ENCODE peak calls at places on chromosomes 7 and 10, in five cellular contexts. B, C, N, Q and O are unnamed samples.
A peak's percentile ranks its signal among the peaks of the same experiment; 100 is the strongest.

GRCh38 chr7:55019329-55019690 is 493 bp downstream of the EGFR start:
- DNase-seq in B (no peak), C (peak; percentile 71), N (peak; percentile 38), Q (no peak), O (peak; percentile 60)

GRCh38 chr7:149871576-149871975 is 2.2 kb upstream of the ATP6V0E2 start:
- DNase-seq in C (no peak), Q (no peak), B (peak; percentile 34), N (no peak), O (no peak)

GRCh38 chr7:152848026-152848425 is 88.5 kb downstream of the ACTR3B start:
- DNase-seq in B (no peak), N (no peak), C (no peak), Q (peak; percentile 26), O (no peak)

GRCh38 chr10:102186128-102186527 is 33.9 kb downstream of the NOLC1 start:
- DNase-seq in N (no peak), C (no peak), B (no peak), Q (no peak), O (peak; percentile 64)

GRCh38 chr7:33776791-33777190 is 128.5 kb upstream of the BMPER start:
- DNase-seq in C (no peak), Q (no peak), N (no peak), B (no peak), O (no peak)

GRCh38 chr10:86671985-86672710 is 3.8 kb downstream of the LDB3 start:
- DNase-seq in N (no peak), B (no peak), C (peak; percentile 81), Q (no peak), O (peak; percentile 16)

GRCh38 chr7:101363734-101364374 is 1.2 kb downstream of the COL26A1 start:
- DNase-seq in N (peak; percentile 49), Q (peak; percentile 98), B (peak; percentile 35), C (peak; percentile 18), O (peak; percentile 61)

GRCh38 chr10:49741108-49741995 is 20.8 kb downstream of the OGDHL start:
- DNase-seq in C (no peak), Q (peak; percentile 35), B (no peak), N (no peak), O (no peak)

GRCh38 chr7:14598978-14599377 is 303.6 kb downstream of the DGKB start:
- DNase-seq in Q (no peak), N (peak; percentile 14), B (no peak), C (no peak), O (no peak)

DNA sequence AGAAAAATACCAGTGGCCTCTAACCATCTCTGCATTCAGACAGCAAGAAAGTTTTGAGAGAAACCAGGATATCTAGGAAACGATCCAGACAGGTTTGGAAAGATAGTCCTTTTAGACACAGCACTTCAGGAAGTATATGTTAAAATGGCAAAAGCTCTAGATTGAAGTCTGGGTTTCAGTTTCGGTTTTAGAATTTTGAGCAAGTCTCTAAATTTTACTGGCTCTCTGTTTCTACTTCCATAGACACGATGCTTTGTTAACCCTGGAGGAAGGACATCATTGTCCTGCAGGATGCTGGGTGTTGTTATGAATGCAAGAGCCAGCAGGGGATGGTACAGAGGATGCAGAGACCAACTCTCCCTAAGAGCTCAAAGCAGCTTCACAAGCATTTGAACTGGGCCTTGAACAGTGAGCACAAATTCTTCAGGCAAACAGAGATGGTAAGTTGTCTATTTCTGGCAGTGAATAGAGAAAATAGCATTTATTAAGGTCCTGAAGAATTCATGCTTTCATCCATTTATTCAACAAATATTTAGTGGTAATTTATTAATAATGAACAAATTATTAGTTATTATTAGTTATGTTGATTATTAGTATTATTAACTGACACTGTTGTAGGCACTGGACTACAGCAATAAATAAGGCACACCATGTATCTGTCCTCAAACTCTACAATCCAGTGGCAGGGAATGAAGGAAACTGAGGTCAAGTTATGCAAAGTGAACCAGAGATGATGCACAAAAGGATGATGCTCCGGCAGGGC is 152.7 kb upstream of the NRP1 start:
- DNase-seq in N (peak; percentile 22), C (no peak), B (no peak), Q (no peak), O (peak; percentile 68)
- H3K4me3 ChIP-seq in N (no peak overlapping the region), C (no peak overlapping the region), B (no peak overlapping the region), Q (no peak overlapping the region), O (peak overlapping the region; percentile 14)

DNA sequence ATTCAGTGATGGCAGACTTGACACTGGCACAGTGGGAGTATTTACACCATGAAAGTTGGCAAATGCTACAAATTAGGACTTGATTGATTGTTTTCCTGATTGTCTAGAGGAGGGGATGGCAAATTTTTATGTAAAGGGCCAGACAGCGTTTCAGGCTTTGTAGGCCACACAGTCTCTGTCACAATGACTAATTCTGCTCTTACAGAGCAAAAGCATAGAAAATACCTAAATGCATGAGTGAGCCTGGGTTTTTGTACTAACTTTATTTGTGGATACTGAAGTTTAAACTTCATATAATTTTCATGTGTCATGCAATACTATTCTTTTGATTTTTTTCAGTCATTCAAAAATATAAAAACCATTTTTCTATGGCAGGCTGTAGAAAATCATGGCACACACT is 9.0 kb upstream of the ARMS2 start:
- DNase-seq in C (no peak), B (no peak), Q (no peak), N (no peak), O (no peak)
- TF ChIP-seq CTCF in C (no peak), B (no peak), Q (no peak), N (no peak), O (no peak)

GRCh38 chr7:2921748-2922147 is 77.6 kb upstream of the GNA12 start:
- DNase-seq in C (no peak), N (no peak), Q (peak; percentile 82), B (no peak), O (no peak)

GRCh38 chr7:2920041-2920440 is 75.9 kb upstream of the GNA12 start:
- DNase-seq in Q (no peak), C (no peak), N (no peak), B (no peak), O (no peak)

GRCh38 chr7:2922866-2923265 is 78.8 kb upstream of the GNA12 start:
- DNase-seq in N (no peak), C (no peak), B (no peak), Q (no peak), O (no peak)

GRCh38 chr7:2922271-2922691 is 78.2 kb upstream of the GNA12 start:
- DNase-seq in B (no peak), C (no peak), Q (no peak), N (no peak), O (no peak)

GRCh38 chr7:2920956-2921708 is 77.0 kb upstream of the GNA12 start:
- DNase-seq in C (no peak), Q (peak; percentile 74), N (no peak), B (no peak), O (no peak)
- H3K4me3 ChIP-seq in C (no peak overlapping the region), Q (peak overlapping the region; percentile 33), N (no peak overlapping the region), B (no peak overlapping the region), O (no peak overlapping the region)

GRCh38 chr7:111763221-111763791 is 201.0 kb upstream of the IMMP2L start:
- DNase-seq in N (peak; percentile 75), B (peak; percentile 67), C (no peak), Q (peak; percentile 75), O (peak; percentile 73)
- TF ChIP-seq CTCF in N (peak; percentile 69), B (peak; percentile 67), C (peak; percentile 39), Q (peak; percentile 99), O (peak; percentile 69)

GRCh38 chr10:13823046-13823711 is 236.4 kb downstream of the PRPF18 start:
- DNase-seq in N (no peak), C (no peak), B (no peak), Q (no peak), O (no peak)
- H3K4me3 ChIP-seq in N (no peak overlapping the region), C (no peak overlapping the region), B (no peak overlapping the region), Q (no peak overlapping the region), O (no peak overlapping the region)

GRCh38 chr7:159045839-159046238 is 98.8 kb downstream of the VIPR2 start:
- DNase-seq in Q (no peak), B (no peak), C (no peak), N (no peak), O (no peak)
- TF ChIP-seq CTCF in Q (no peak), B (no peak), C (no peak), N (no peak), O (no peak)

DNA sequence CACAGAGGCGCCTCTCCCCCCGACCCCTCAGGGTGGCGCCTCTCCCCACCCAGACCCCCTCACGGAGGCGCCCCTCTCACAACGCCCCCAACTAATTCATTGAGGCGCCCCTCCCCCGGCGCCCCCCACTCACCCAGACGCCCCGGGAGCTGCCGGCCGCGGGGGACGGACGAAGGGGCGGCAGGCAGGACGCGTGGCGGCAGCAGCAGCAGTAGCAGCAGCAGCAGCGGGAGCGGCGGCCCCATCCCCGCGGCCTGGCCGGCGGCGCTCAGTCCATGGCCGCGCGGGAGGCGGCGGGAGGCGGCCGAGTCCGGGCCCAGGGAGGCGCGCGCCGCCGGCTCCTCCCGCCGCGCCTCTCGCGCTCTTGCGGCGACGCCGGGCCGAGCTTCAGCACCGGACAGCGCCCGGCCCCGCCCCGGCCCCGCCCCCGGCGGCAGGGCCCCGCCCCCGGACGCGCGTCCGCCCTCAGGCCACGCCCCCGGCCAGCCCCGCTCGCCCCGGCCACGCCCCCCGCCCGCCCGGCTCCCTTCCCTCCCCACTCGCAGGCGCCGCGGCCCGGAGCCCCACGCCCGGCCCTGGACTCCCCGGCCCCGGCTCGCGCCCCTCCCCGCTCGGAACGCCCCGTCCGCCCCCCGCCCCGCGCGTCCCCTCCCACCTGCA is at the start of gene PTPRN2:
- DNase-seq in Q (peak; percentile 100), C (peak; percentile 14), B (peak; percentile 2), N (peak; percentile 39), O (peak; percentile 54)
- H3K4me3 ChIP-seq in Q (peak within 1 kb of the TSS; percentile 59), C (no peak within 1 kb of the TSS), B (peak within 1 kb of the TSS; percentile 42), N (peak within 1 kb of the TSS; percentile 15), O (peak within 1 kb of the TSS; percentile 41)

DNA sequence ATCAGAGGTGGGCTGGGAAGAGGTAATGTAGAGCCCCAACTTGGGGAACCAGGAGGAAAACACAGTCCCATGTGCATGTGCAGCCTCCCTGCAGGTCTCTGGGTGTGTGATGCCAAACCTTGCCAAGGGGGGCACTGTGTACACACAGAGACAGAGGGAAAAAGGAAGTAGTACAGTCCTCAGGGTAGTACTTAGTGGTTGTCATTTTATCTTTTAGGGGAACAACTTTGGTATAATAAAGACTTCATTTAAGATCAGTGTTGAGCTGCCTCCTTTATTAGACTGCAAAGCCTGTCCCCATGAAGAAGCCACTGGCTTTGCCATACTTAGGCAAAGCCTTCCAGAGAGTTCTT is 151.8 kb downstream of the CDH23 start:
- DNase-seq in N (peak; percentile 22), B (no peak), C (no peak), Q (no peak), O (no peak)
- TF ChIP-seq CTCF in N (peak; percentile 55), B (peak; percentile 36), C (no peak), Q (peak; percentile 41), O (peak; percentile 23)

GRCh38 chr10:90930971-90931841 is 10.3 kb upstream of the ANKRD1 start:
- DNase-seq in C (peak; percentile 24), B (peak; percentile 87), Q (no peak), N (peak; percentile 92), O (peak; percentile 93)

GRCh38 chr10:90925078-90926029 is 4.5 kb upstream of the ANKRD1 start:
- DNase-seq in B (no peak), C (no peak), N (no peak), Q (no peak), O (no peak)

GRCh38 chr10:90929179-90929578 is 8.3 kb upstream of the ANKRD1 start:
- DNase-seq in C (no peak), Q (no peak), B (no peak), N (no peak), O (no peak)

GRCh38 chr10:90927293-90927692 is 6.4 kb upstream of the ANKRD1 start:
- DNase-seq in Q (no peak), B (no peak), N (no peak), C (no peak), O (no peak)

GRCh38 chr10:90930070-90930837 is 9.4 kb upstream of the ANKRD1 start:
- DNase-seq in B (peak; percentile 88), N (peak; percentile 92), C (peak; percentile 74), Q (no peak), O (peak; percentile 76)
- H3K4me3 ChIP-seq in B (peak overlapping the region; percentile 2), N (no peak overlapping the region), C (no peak overlapping the region), Q (peak overlapping the region; percentile 22), O (no peak overlapping the region)